ENCODE peak calls at places on chromosomes 16 and 17, in ten cellular contexts. C is stimulated activated CD4-positive, alpha-beta T cell treated with anti-CD3 and anti-CD28 coated beads, Interleukin-1b, Interleukin-23, amount 100 ng/mL, for 24 hours; V is MM.1S; I is choroid plexus epithelial cell; X is activated T-cell treated with anti-CD3 and anti-CD28 coated beads for 1 hour; A is stimulated activated CD8-positive, alpha-beta memory T cell treated with anti-CD3 and anti-CD28 coated beads, Interleukin-7, amount 100 ng/mL, for 1 hour; O is ELR; R is fibroblast of mammary gland; U is GM23338; H is GM12865. W is an unnamed sample.

GRCh38 chr16:49701867-49702494 is 153.9 kb downstream of the ZNF423 start:
- DNase-seq in C (no peak), V (no peak), I (peak; percentile 64), X (no peak), A (no peak), O (no peak), R (peak; percentile 73), U (peak; percentile 83), H (no peak), W (no peak)

GRCh38 chr16:89410322-89410721 is 80.0 kb downstream of the ANKRD11 start:
- DNase-seq in C (no peak), V (no peak), I (peak; percentile 48), X (no peak), A (no peak), O (no peak), R (no peak), U (no peak), H (no peak), W (no peak)

GRCh38 chr16:83137326-83137770 is 510.6 kb downstream of the CDH13 start:
- DNase-seq in C (no peak), V (peak; percentile 75), I (peak; percentile 87), X (no peak), A (no peak), O (peak; percentile 83), R (peak; percentile 60), U (no peak), H (peak; percentile 27), W (peak; percentile 64)

GRCh38 chr16:11780988-11781680 is 15.9 kb downstream of the ZC3H7A start:
- DNase-seq in C (no peak), V (no peak), I (no peak), X (no peak), A (no peak), O (no peak), R (no peak), U (no peak), H (peak; percentile 28), W (no peak)

GRCh38 chr17:80461527-80462166 is 14.8 kb downstream of the NPTX1 start:
- DNase-seq in C (no peak), V (no peak), I (no peak), X (no peak), A (no peak), O (no peak), R (no peak), U (peak; percentile 51), H (no peak), W (no peak)

GRCh38 chr17:51423421-51424160 is 163.2 kb downstream of the UTP18 start:
- DNase-seq in C (no peak), V (no peak), I (no peak), X (no peak), A (no peak), O (peak; percentile 3), R (no peak), U (no peak), H (no peak), W (no peak)

GRCh38 chr17:38608648-38609047 is 2.9 kb upstream of the SRCIN1 start:
- DNase-seq in C (no peak), V (peak; percentile 4), I (no peak), X (no peak), A (no peak), O (no peak), R (no peak), U (peak; percentile 54), H (no peak), W (peak; percentile 70)

GRCh38 chr16:18958621-18959578 is 24.8 kb upstream of the TMC7 start:
- DNase-seq in C (no peak), V (no peak), I (no peak), X (no peak), A (no peak), O (peak; percentile 3), R (no peak), U (no peak), H (no peak), W (no peak)

GRCh38 chr16:71726491-71727319 is 2.2 kb upstream of the PHLPP2 start:
- DNase-seq in C (no peak), V (no peak), I (no peak), X (no peak), A (no peak), O (no peak), R (no peak), U (no peak), H (peak; percentile 15), W (no peak)

GRCh38 chr16:88378401-88378800 is 4.4 kb upstream of the ZNF469 start:
- DNase-seq in C (no peak), V (no peak), I (no peak), X (no peak), A (no peak), O (no peak), R (no peak), U (no peak), H (no peak), W (no peak)

GRCh38 chr16:15592324-15592723 is 50.6 kb downstream of the MARF1 start:
- DNase-seq in C (no peak), V (peak; percentile 25), I (no peak), X (peak; percentile 12), A (no peak), O (no peak), R (no peak), U (no peak), H (no peak), W (no peak)

GRCh38 chr17:27430882-27431491 is 25.3 kb upstream of the KSR1 start:
- DNase-seq in C (no peak), V (no peak), I (peak; percentile 53), X (no peak), A (no peak), O (peak; percentile 68), R (peak; percentile 35), U (peak; percentile 67), H (peak; percentile 25), W (peak; percentile 66)

GRCh38 chr16:81647527-81647926 is 131.6 kb upstream of the PLCG2 start:
- DNase-seq in C (no peak), V (no peak), I (peak; percentile 30), X (no peak), A (no peak), O (peak; percentile 93), R (peak; percentile 83), U (peak; percentile 46), H (no peak), W (peak; percentile 79)

GRCh38 chr17:38705803-38706624 is 941 bp downstream of the MLLT6 start:
- DNase-seq in C (no peak), V (peak; percentile 9), I (no peak), X (peak; percentile 41), A (no peak), O (peak; percentile 47), R (peak; percentile 50), U (peak; percentile 80), H (peak; percentile 33), W (peak; percentile 51)

GRCh38 chr16:1809281-1809801 is 15.8 kb upstream of the IGFALS start:
- DNase-seq in C (no peak), V (no peak), I (no peak), X (no peak), A (no peak), O (no peak), R (no peak), U (peak; percentile 76), H (no peak), W (no peak)

GRCh38 chr17:32323784-32324590 is 18.0 kb downstream of the C17orf75 start:
- DNase-seq in C (no peak), V (peak; percentile 61), I (peak; percentile 52), X (no peak), A (no peak), O (peak; percentile 33), R (no peak), U (no peak), H (peak; percentile 28), W (peak; percentile 31)

GRCh38 chr17:78789663-78790181 is 7.6 kb upstream of the CYTH1 start:
- DNase-seq in C (no peak), V (no peak), I (peak; percentile 46), X (peak; percentile 58), A (no peak), O (no peak), R (peak; percentile 67), U (no peak), H (no peak), W (no peak)

GRCh38 chr17:6505425-6506142 is 50.8 kb downstream of the PITPNM3 start:
- DNase-seq in C (no peak), V (no peak), I (peak; percentile 24), X (no peak), A (no peak), O (no peak), R (peak; percentile 18), U (no peak), H (no peak), W (no peak)

GRCh38 chr17:5531019-5531418 is 44.7 kb downstream of the MIS12 start:
- DNase-seq in C (no peak), V (no peak), I (no peak), X (no peak), A (no peak), O (no peak), R (no peak), U (no peak), H (no peak), W (no peak)

GRCh38 chr17:15947331-15947730 is 2.4 kb downstream of the ADORA2B start:
- DNase-seq in C (no peak), V (no peak), I (no peak), X (no peak), A (no peak), O (peak; percentile 52), R (peak; percentile 72), U (no peak), H (no peak), W (peak; percentile 84)

GRCh38 chr17:82592751-82593589 is 55.3 kb downstream of the WDR45B start:
- DNase-seq in C (no peak), V (peak; percentile 72), I (peak; percentile 81), X (peak; percentile 16), A (peak; percentile 19), O (peak; percentile 88), R (peak; percentile 82), U (peak; percentile 88), H (peak; percentile 62), W (peak; percentile 81)

GRCh38 chr17:1518410-1518809 is 2.0 kb upstream of the INPP5K start:
- DNase-seq in C (no peak), V (no peak), I (no peak), X (no peak), A (no peak), O (no peak), R (no peak), U (no peak), H (no peak), W (no peak)

GRCh38 chr16:6616746-6617145 is 715.9 kb upstream of the RBFOX1 start:
- DNase-seq in C (no peak), V (no peak), I (no peak), X (no peak), A (no peak), O (no peak), R (no peak), U (no peak), H (no peak), W (no peak)

GRCh38 chr16:87465306-87465705 is 27.5 kb downstream of the ZCCHC14 start:
- DNase-seq in C (no peak), V (no peak), I (peak; percentile 92), X (no peak), A (no peak), O (peak; percentile 87), R (peak; percentile 94), U (no peak), H (no peak), W (peak; percentile 96)

GRCh38 chr17:37841232-37841631 is 83.0 kb upstream of the TBC1D3K start:
- DNase-seq in C (no peak), V (no peak), I (no peak), X (no peak), A (no peak), O (no peak), R (no peak), U (no peak), H (no peak), W (no peak)

GRCh38 chr17:6435968-6436367 is 1.0 kb upstream of the AIPL1 start:
- DNase-seq in C (peak; percentile 38), V (peak; percentile 54), I (peak; percentile 82), X (peak; percentile 44), A (peak; percentile 43), O (peak; percentile 79), R (peak; percentile 68), U (peak; percentile 92), H (peak; percentile 67), W (peak; percentile 75)

GRCh38 chr16:66154801-66155200 is 211.7 kb upstream of the CDH5 start:
- DNase-seq in C (no peak), V (no peak), I (no peak), X (no peak), A (no peak), O (no peak), R (no peak), U (no peak), H (no peak), W (no peak)

GRCh38 chr17:50211249-50212120 is 10.1 kb upstream of the COL1A1 start:
- DNase-seq in C (no peak), V (no peak), I (no peak), X (no peak), A (no peak), O (peak; percentile 84), R (peak; percentile 75), U (no peak), H (no peak), W (peak; percentile 28)

W was measured in MCF 10A.